ENCODE peak calls at places on chromosomes 4 and X, in eight cellular contexts. One of them, this sample, is unnamed.

GRCh38 chr4:30380404-30380998 is 339.7 kb upstream of the PCDH7 start:
- DNase-seq in body of pancreas: peak
- DNase-seq in thyroid gland: no peak
- DNase-seq in GM12865: peak
- DNase-seq in neural crest cell: peak
- DNase-seq in lower leg skin: no peak
- DNase-seq in pancreas: no peak
- DNase-seq in WTC11: peak
- DNase-seq in this sample: peak

GRCh38 chr4:2257361-2258001 is 4.4 kb downstream of the MXD4 start:
- DNase-seq in lower leg skin: peak
- DNase-seq in neural crest cell: no peak
- DNase-seq in body of pancreas: peak
- DNase-seq in GM12865: no peak
- DNase-seq in WTC11: peak
- DNase-seq in thyroid gland: peak
- DNase-seq in pancreas: peak
- DNase-seq in this sample: no peak

GRCh38 chr4:2251795-2252529 is 9.9 kb downstream of the MXD4 start:
- DNase-seq in pancreas: peak
- DNase-seq in GM12865: no peak
- DNase-seq in WTC11: peak
- DNase-seq in thyroid gland: peak
- DNase-seq in neural crest cell: no peak
- DNase-seq in lower leg skin: peak
- DNase-seq in body of pancreas: peak
- DNase-seq in this sample: no peak

GRCh38 chr4:167032876-167033275 is 201.4 kb downstream of the SPOCK3 start:
- DNase-seq in GM12865: no peak
- DNase-seq in WTC11: no peak
- DNase-seq in pancreas: no peak
- DNase-seq in lower leg skin: no peak
- DNase-seq in body of pancreas: no peak
- DNase-seq in neural crest cell: no peak
- DNase-seq in thyroid gland: no peak
- DNase-seq in this sample: no peak

GRCh38 chr4:153169811-153170210 is 34.4 kb upstream of the TRIM2 start:
- DNase-seq in neural crest cell: no peak
- DNase-seq in body of pancreas: no peak
- DNase-seq in lower leg skin: no peak
- DNase-seq in pancreas: no peak
- DNase-seq in WTC11: no peak
- DNase-seq in GM12865: no peak
- DNase-seq in thyroid gland: no peak
- DNase-seq in this sample: no peak

GRCh38 chr4:52993771-52994170 is 131.7 kb downstream of the RASL11B start:
- DNase-seq in GM12865: no peak
- DNase-seq in pancreas: peak
- DNase-seq in neural crest cell: no peak
- DNase-seq in thyroid gland: no peak
- DNase-seq in body of pancreas: no peak
- DNase-seq in lower leg skin: no peak
- DNase-seq in WTC11: no peak
- DNase-seq in this sample: no peak

GRCh38 chrX:119118780-119119395 is 8.7 kb downstream of the KIAA1210 start:
- DNase-seq in thyroid gland: peak
- DNase-seq in pancreas: no peak
- DNase-seq in neural crest cell: peak
- DNase-seq in lower leg skin: peak
- DNase-seq in body of pancreas: peak
- DNase-seq in GM12865: peak
- DNase-seq in WTC11: peak
- DNase-seq in this sample: peak

GRCh38 chr4:26141101-26141830 is 179.5 kb upstream of the RBPJ start:
- DNase-seq in neural crest cell: no peak
- DNase-seq in lower leg skin: no peak
- DNase-seq in body of pancreas: no peak
- DNase-seq in WTC11: no peak
- DNase-seq in pancreas: no peak
- DNase-seq in GM12865: no peak
- DNase-seq in thyroid gland: no peak
- DNase-seq in this sample: no peak

GRCh38 chr4:80101086-80101767 is 28.2 kb upstream of the ANTXR2 start:
- DNase-seq in WTC11: no peak
- DNase-seq in GM12865: no peak
- DNase-seq in pancreas: no peak
- DNase-seq in thyroid gland: no peak
- DNase-seq in body of pancreas: no peak
- DNase-seq in neural crest cell: no peak
- DNase-seq in lower leg skin: no peak
- DNase-seq in this sample: no peak

GRCh38 chr4:109022941-109023340 is 260.1 kb upstream of the ETNPPL start:
- DNase-seq in neural crest cell: no peak
- DNase-seq in body of pancreas: no peak
- DNase-seq in GM12865: no peak
- DNase-seq in WTC11: no peak
- DNase-seq in thyroid gland: no peak
- DNase-seq in pancreas: no peak
- DNase-seq in lower leg skin: no peak
- DNase-seq in this sample: no peak

GRCh38 chrX:70998402-70999027 is 67.6 kb upstream of the SLC7A3 start:
- DNase-seq in pancreas: no peak
- DNase-seq in lower leg skin: no peak
- DNase-seq in body of pancreas: peak
- DNase-seq in thyroid gland: peak
- DNase-seq in GM12865: peak
- DNase-seq in neural crest cell: peak
- DNase-seq in WTC11: peak
- DNase-seq in this sample: peak

GRCh38 chrX:48626401-48627298 is 29.4 kb downstream of the WDR13 start:
- DNase-seq in body of pancreas: no peak
- DNase-seq in lower leg skin: peak
- DNase-seq in thyroid gland: no peak
- DNase-seq in neural crest cell: no peak
- DNase-seq in GM12865: no peak
- DNase-seq in pancreas: no peak
- DNase-seq in WTC11: no peak
- DNase-seq in this sample: peak

GRCh38 chr4:73440653-73441052 is 4.6 kb downstream of the AFP start:
- DNase-seq in GM12865: no peak
- DNase-seq in neural crest cell: no peak
- DNase-seq in lower leg skin: no peak
- DNase-seq in body of pancreas: no peak
- DNase-seq in pancreas: no peak
- DNase-seq in WTC11: no peak
- DNase-seq in thyroid gland: no peak
- DNase-seq in this sample: no peak

GRCh38 chr4:122635205-122635604 is 14.3 kb upstream of the IL21 start:
- DNase-seq in lower leg skin: no peak
- DNase-seq in neural crest cell: no peak
- DNase-seq in GM12865: peak
- DNase-seq in WTC11: no peak
- DNase-seq in pancreas: no peak
- DNase-seq in body of pancreas: no peak
- DNase-seq in thyroid gland: no peak
- DNase-seq in this sample: no peak

GRCh38 chrX:69307029-69307428 is 141.8 kb upstream of the PJA1 start:
- DNase-seq in pancreas: no peak
- DNase-seq in lower leg skin: no peak
- DNase-seq in body of pancreas: no peak
- DNase-seq in neural crest cell: no peak
- DNase-seq in WTC11: no peak
- DNase-seq in GM12865: no peak
- DNase-seq in thyroid gland: no peak
- DNase-seq in this sample: no peak

GRCh38 chrX:386239-386767 is 404 bp downstream of the PPP2R3B start:
- DNase-seq in lower leg skin: no peak
- DNase-seq in GM12865: peak
- DNase-seq in body of pancreas: peak
- DNase-seq in pancreas: peak
- DNase-seq in thyroid gland: peak
- DNase-seq in WTC11: no peak
- DNase-seq in neural crest cell: no peak
- DNase-seq in this sample: no peak

GRCh38 chr4:95155759-95156451 is 392.9 kb downstream of the UNC5C start:
- DNase-seq in neural crest cell: no peak
- DNase-seq in body of pancreas: no peak
- DNase-seq in GM12865: peak
- DNase-seq in pancreas: no peak
- DNase-seq in thyroid gland: no peak
- DNase-seq in lower leg skin: no peak
- DNase-seq in WTC11: no peak
- DNase-seq in this sample: no peak

GRCh38 chr4:40314951-40315350 is 20.2 kb upstream of the CHRNA9 start:
- DNase-seq in lower leg skin: no peak
- DNase-seq in GM12865: no peak
- DNase-seq in thyroid gland: no peak
- DNase-seq in neural crest cell: no peak
- DNase-seq in WTC11: no peak
- DNase-seq in body of pancreas: no peak
- DNase-seq in pancreas: no peak
- DNase-seq in this sample: no peak

GRCh38 chrX:30304866-30305265 is 4.3 kb downstream of the NR0B1 start:
- DNase-seq in WTC11: no peak
- DNase-seq in GM12865: no peak
- DNase-seq in thyroid gland: no peak
- DNase-seq in pancreas: no peak
- DNase-seq in body of pancreas: no peak
- DNase-seq in neural crest cell: no peak
- DNase-seq in lower leg skin: no peak
- DNase-seq in this sample: no peak

GRCh38 chr4:77194366-77194765 is 37.4 kb downstream of the CCNG2 start:
- DNase-seq in GM12865: peak
- DNase-seq in pancreas: no peak
- DNase-seq in WTC11: no peak
- DNase-seq in neural crest cell: no peak
- DNase-seq in thyroid gland: no peak
- DNase-seq in lower leg skin: no peak
- DNase-seq in body of pancreas: no peak
- DNase-seq in this sample: no peak

DNA sequence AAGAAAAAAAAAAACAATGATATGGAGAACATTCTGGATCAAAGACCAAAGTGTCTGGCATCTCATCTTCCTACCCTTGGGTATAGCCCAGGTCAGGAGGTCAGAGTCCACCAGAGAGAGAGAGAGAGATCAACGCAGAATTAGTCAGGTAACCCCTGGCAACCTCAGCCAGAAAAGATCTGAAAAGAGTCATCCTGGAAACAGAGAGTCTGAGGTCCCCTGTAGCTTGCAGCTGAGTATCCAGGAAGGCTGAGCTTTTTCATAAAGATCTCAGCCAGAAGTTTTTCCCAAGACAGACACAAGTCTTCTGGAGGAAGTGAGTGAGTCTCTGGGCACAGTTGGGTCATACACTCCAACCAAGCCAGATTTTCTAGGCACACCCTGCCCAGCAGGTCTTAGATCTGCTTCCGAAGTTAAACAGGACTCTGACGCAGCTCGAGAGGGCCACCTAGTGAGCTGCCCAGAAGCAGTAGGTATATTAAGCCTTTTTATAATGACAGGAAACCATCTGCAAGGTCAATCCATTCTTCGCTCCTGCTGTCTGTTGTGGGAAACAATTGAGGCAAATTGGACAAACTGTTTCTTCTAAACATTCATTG is 35.7 kb downstream of the ACE2 start:
- DNase-seq in GM12865: peak
- DNase-seq in neural crest cell: peak
- DNase-seq in WTC11: peak
- DNase-seq in thyroid gland: peak
- DNase-seq in lower leg skin: peak
- DNase-seq in pancreas: peak
- DNase-seq in body of pancreas: peak
- DNase-seq in this sample: peak
- TF ChIP-seq CTCF in GM12865: peak
- TF ChIP-seq CTCF in neural crest cell: peak
- TF ChIP-seq CTCF in WTC11: no peak
- TF ChIP-seq CTCF in thyroid gland: peak
- TF ChIP-seq CTCF in lower leg skin: no peak
- TF ChIP-seq CTCF in pancreas: peak
- TF ChIP-seq CTCF in body of pancreas: peak
- TF ChIP-seq CTCF in this sample: peak

GRCh38 chr4:147479817-147480216 is 1.1 kb upstream of the EDNRA start:
- DNase-seq in neural crest cell: no peak
- DNase-seq in pancreas: no peak
- DNase-seq in WTC11: no peak
- DNase-seq in lower leg skin: no peak
- DNase-seq in GM12865: peak
- DNase-seq in body of pancreas: peak
- DNase-seq in thyroid gland: peak
- DNase-seq in this sample: no peak
- TF ChIP-seq CTCF in neural crest cell: no peak
- TF ChIP-seq CTCF in pancreas: no peak
- TF ChIP-seq CTCF in WTC11: no peak
- TF ChIP-seq CTCF in lower leg skin: no peak
- TF ChIP-seq CTCF in GM12865: no peak
- TF ChIP-seq CTCF in body of pancreas: no peak
- TF ChIP-seq CTCF in thyroid gland: no peak
- TF ChIP-seq CTCF in this sample: no peak

GRCh38 chr4:78592104-78592783 is 40.7 kb downstream of the ANXA3 start:
- DNase-seq in body of pancreas: no peak
- DNase-seq in thyroid gland: no peak
- DNase-seq in pancreas: no peak
- DNase-seq in GM12865: peak
- DNase-seq in neural crest cell: no peak
- DNase-seq in lower leg skin: no peak
- DNase-seq in WTC11: peak
- DNase-seq in this sample: no peak
- TF ChIP-seq CTCF in body of pancreas: no peak
- TF ChIP-seq CTCF in thyroid gland: no peak
- TF ChIP-seq CTCF in pancreas: no peak
- TF ChIP-seq CTCF in GM12865: peak
- TF ChIP-seq CTCF in neural crest cell: peak
- TF ChIP-seq CTCF in lower leg skin: no peak
- TF ChIP-seq CTCF in WTC11: peak
- TF ChIP-seq CTCF in this sample: peak

GRCh38 chr4:24089831-24090531 is 200.1 kb upstream of the PPARGC1A start:
- DNase-seq in body of pancreas: no peak
- DNase-seq in thyroid gland: no peak
- DNase-seq in lower leg skin: no peak
- DNase-seq in WTC11: no peak
- DNase-seq in GM12865: no peak
- DNase-seq in neural crest cell: no peak
- DNase-seq in pancreas: no peak
- DNase-seq in this sample: no peak
- TF ChIP-seq CTCF in body of pancreas: no peak
- TF ChIP-seq CTCF in thyroid gland: no peak
- TF ChIP-seq CTCF in lower leg skin: no peak
- TF ChIP-seq CTCF in WTC11: no peak
- TF ChIP-seq CTCF in GM12865: no peak
- TF ChIP-seq CTCF in neural crest cell: no peak
- TF ChIP-seq CTCF in pancreas: no peak
- TF ChIP-seq CTCF in this sample: no peak

DNA sequence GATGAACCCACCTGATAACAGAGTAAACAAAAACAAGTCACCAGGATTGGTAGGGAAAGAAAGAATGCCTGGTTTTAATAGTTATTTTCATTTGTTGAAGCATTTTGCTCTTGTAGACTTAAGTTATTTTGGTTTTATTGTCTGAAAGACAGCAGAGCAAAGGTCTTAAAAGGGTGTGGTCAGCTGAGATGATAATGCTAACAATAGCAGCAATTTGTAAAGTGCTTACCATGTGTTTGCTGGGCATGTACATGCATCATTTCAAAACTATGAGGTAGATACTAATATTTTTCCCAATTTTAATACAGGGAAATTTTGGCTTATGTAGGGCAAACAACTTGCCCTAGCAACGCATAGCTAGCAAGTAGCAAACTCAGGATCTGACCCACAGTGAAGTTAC is 46.8 kb upstream of the SLC10A4 start:
- DNase-seq in lower leg skin: no peak
- DNase-seq in pancreas: no peak
- DNase-seq in WTC11: no peak
- DNase-seq in thyroid gland: no peak
- DNase-seq in GM12865: no peak
- DNase-seq in neural crest cell: no peak
- DNase-seq in body of pancreas: no peak
- DNase-seq in this sample: no peak
- TF ChIP-seq CTCF in lower leg skin: no peak
- TF ChIP-seq CTCF in pancreas: no peak
- TF ChIP-seq CTCF in WTC11: no peak
- TF ChIP-seq CTCF in thyroid gland: no peak
- TF ChIP-seq CTCF in GM12865: no peak
- TF ChIP-seq CTCF in neural crest cell: no peak
- TF ChIP-seq CTCF in body of pancreas: no peak
- TF ChIP-seq CTCF in this sample: no peak